ENCODE peak calls at places on chromosomes 4 and X, in eight cellular contexts. G is fibroblast of lung; K is GM12878; I is testis; N is CD8-positive, alpha-beta T cell; O is effector memory CD4-positive, alpha-beta T cell; Y is CD4-positive, alpha-beta memory T cell; J is GM23248. B is an unnamed sample.

GRCh38 chr4:153117554-153117953 is 86.7 kb upstream of the TRIM2 start:
- DNase-seq in G (no peak), K (no peak), I (no peak), N (no peak), O (no peak), Y (no peak), J (no peak), B (no peak)

GRCh38 chrX:69015156-69015555 is 150.1 kb downstream of the PJA1 start:
- DNase-seq in G (no peak), K (no peak), I (no peak), N (peak), O (no peak), Y (no peak), J (no peak), B (no peak)

GRCh38 chr4:10611673-10612072 is 72.9 kb downstream of the CLNK start:
- DNase-seq in G (peak), K (no peak), I (no peak), N (no peak), O (no peak), Y (no peak), J (peak), B (no peak)

GRCh38 chrX:40063555-40063954 is 34.2 kb downstream of the BCOR start:
- DNase-seq in G (no peak), K (no peak), I (no peak), N (no peak), O (no peak), Y (no peak), J (no peak), B (no peak)

GRCh38 chr4:52868138-52868537 is 6.0 kb downstream of the RASL11B start:
- DNase-seq in G (no peak), K (no peak), I (peak), N (no peak), O (no peak), Y (no peak), J (no peak), B (peak)

GRCh38 chr4:74112399-74113090 is 13.6 kb upstream of the CXCL2 start:
- DNase-seq in G (peak), K (no peak), I (no peak), N (no peak), O (no peak), Y (no peak), J (peak), B (no peak)

GRCh38 chr4:3466691-3467600 is 3.8 kb downstream of the DOK7 start:
- DNase-seq in G (no peak), K (no peak), I (peak), N (no peak), O (no peak), Y (no peak), J (no peak), B (peak)

GRCh38 chr4:14023036-14023435 is 395.5 kb upstream of the BOD1L1 start:
- DNase-seq in G (peak), K (no peak), I (no peak), N (no peak), O (no peak), Y (no peak), J (peak), B (no peak)

GRCh38 chr4:114597410-114598115 is 1.0 kb upstream of the UGT8 start:
- DNase-seq in G (no peak), K (no peak), I (no peak), N (no peak), O (no peak), Y (no peak), J (no peak), B (no peak)

GRCh38 chr4:185792384-185793146 is 19.4 kb downstream of the SORBS2 start:
- DNase-seq in G (peak), K (no peak), I (no peak), N (no peak), O (no peak), Y (no peak), J (peak), B (no peak)

GRCh38 chr4:170652571-170652970 is 562.8 kb upstream of the AADAT start:
- DNase-seq in G (peak), K (no peak), I (no peak), N (no peak), O (no peak), Y (no peak), J (peak), B (no peak)

GRCh38 chr4:113303315-113303714 is 253.9 kb downstream of the ANK2 start:
- DNase-seq in G (no peak), K (no peak), I (no peak), N (no peak), O (no peak), Y (no peak), J (no peak), B (no peak)

GRCh38 chr4:182015893-182016292 is 227.3 kb upstream of the TENM3 start:
- DNase-seq in G (peak), K (no peak), I (no peak), N (no peak), O (no peak), Y (no peak), J (peak), B (no peak)

GRCh38 chrX:16892504-16893362 is 22.6 kb upstream of the RBBP7 start:
- DNase-seq in G (peak), K (peak), I (peak), N (peak), O (peak), Y (peak), J (peak), B (peak)

GRCh38 chr4:176001171-176002006 is 64.3 kb upstream of the WDR17 start:
- DNase-seq in G (peak), K (no peak), I (peak), N (no peak), O (no peak), Y (no peak), J (peak), B (peak)

DNA sequence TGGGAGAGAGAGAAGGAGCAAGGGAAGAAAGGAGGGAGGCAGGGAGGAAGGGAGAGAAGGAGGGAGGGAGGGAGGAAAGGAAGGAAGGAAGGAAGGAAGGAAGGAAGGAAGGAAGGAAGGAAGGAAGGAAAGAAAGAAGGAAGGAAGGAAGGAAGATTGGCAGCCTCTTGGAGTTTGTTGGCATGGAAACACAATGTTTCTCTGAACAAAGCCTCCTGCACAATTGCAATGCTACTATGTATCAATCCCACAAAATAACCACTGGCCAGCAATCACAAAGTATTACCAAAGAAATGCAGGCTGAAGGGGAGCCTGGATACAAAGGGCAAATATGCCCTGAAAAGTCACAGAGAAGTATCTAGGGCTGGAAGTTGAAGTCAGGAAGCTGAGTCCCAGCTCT is 195.8 kb upstream of the LDB2 start:
- DNase-seq in G (peak), K (no peak), I (peak), N (no peak), O (no peak), Y (no peak), J (peak), B (no peak)
- H3K27ac ChIP-seq in G (no peak), K (no peak), I (no peak), N (no peak), O (no peak), Y (no peak), J (peak), B (no peak)

GRCh38 chr4:168690199-168690598 is 193.3 kb downstream of the PALLD start:
- DNase-seq in G (no peak), K (no peak), I (no peak), N (no peak), O (no peak), Y (no peak), J (no peak), B (no peak)
- H3K27ac ChIP-seq in G (no peak), K (no peak), I (no peak), N (no peak), O (no peak), Y (no peak), J (no peak), B (no peak)

GRCh38 chr4:8229341-8229975 is 30.4 kb downstream of the SH3TC1 start:
- DNase-seq in G (no peak), K (no peak), I (no peak), N (peak), O (no peak), Y (no peak), J (no peak), B (no peak)

GRCh38 chr4:8228319-8229250 is 29.5 kb downstream of the SH3TC1 start:
- DNase-seq in G (peak), K (peak), I (peak), N (peak), O (peak), Y (peak), J (peak), B (peak)

GRCh38 chr4:8227201-8227770 is 28.2 kb downstream of the SH3TC1 start:
- DNase-seq in G (no peak), K (no peak), I (no peak), N (no peak), O (no peak), Y (no peak), J (no peak), B (no peak)

GRCh38 chr4:8225704-8226443 is 26.8 kb downstream of the SH3TC1 start:
- DNase-seq in G (peak), K (no peak), I (no peak), N (no peak), O (no peak), Y (no peak), J (no peak), B (no peak)

DNA sequence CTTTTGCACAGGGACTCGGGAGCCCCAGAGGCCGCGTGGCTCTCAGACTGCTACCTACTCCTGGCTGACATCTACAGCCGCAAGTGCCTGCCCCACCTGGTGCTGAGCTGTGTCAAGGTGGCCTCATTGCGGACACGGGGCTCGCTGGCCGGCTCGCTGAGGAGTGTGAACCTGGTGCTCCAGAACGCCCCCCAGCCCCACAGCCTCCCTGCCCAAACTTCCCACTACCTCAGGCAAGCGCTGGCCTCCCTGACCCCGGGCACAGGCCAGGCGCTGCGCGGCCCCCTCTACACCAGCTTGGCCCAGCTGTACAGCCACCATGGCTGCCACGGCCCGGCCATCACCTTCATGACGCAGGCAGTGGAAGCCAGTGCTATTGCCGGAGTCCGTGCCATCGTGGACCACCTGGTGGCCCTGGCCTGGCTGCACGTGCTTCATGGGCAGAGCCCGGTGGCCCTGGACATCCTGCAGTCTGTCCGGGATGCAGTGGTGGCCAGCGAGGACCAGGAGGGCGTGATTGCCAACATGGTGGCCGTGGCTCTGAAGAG is 28.8 kb downstream of the SH3TC1 start:
- DNase-seq in G (no peak), K (no peak), I (no peak), N (no peak), O (no peak), Y (no peak), J (no peak), B (no peak)
- H3K27ac ChIP-seq in G (no peak), K (peak), I (no peak), N (no peak), O (peak), Y (peak), J (no peak), B (no peak)

DNA sequence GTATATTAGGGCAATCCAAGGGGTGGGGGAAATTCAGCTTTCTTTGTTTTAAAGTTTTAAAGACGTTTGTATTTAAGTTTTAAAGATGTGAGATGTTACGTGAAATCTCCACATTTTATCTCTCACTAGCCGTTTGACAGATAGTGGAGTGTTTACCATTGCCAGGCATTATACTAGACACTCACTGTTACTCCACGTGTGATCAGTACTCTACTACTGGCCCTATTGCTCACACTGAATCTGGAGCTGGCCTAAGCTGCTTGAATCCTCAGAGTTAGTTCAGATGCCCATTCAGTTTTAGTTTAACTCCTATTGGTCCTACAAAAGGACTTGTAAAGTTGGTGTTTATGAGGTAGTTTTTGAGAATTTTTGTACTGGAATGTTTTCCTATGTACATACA is 4.5 kb downstream of the ADAD1 start:
- DNase-seq in G (no peak), K (no peak), I (no peak), N (no peak), O (no peak), Y (no peak), J (no peak), B (no peak)
- H3K27ac ChIP-seq in G (no peak), K (no peak), I (no peak), N (no peak), O (no peak), Y (no peak), J (no peak), B (no peak)

B was measured in psoas muscle.